ENCODE peak calls at places on chromosomes 13 and 19, in seven cellular contexts. F is mesendoderm; Q is fibroblast of the aortic adventitia; L is CD8-positive, alpha-beta T cell; E is BE2C; W is left lung; X is thoracic aorta. Y is an unnamed sample.

GRCh38 chr19:33510728-33511255 is 10.8 kb downstream of the PEPD start:
- DNase-seq in X (no peak), L (no peak), W (no peak), E (no peak), F (no peak), Q (no peak), Y (no peak)

GRCh38 chr13:44109986-44110640 is 230.4 kb downstream of the LACC1 start:
- DNase-seq in Q (no peak), L (no peak), W (no peak), X (no peak), E (no peak), F (no peak), Y (no peak)

GRCh38 chr19:55486971-55487883 is 1.0 kb upstream of the SSC5D start:
- DNase-seq in W (peak; percentile 87), E (peak; percentile 58), Q (peak; percentile 96), F (peak; percentile 80), L (no peak), X (no peak), Y (peak; percentile 92)

GRCh38 chr19:28840891-28841290 is 372.1 kb downstream of the UQCRFS1 start:
- DNase-seq in W (no peak), E (no peak), Q (no peak), L (no peak), X (no peak), F (peak; percentile 73), Y (no peak)

GRCh38 chr13:114149774-114150740 is 17.6 kb upstream of the RASA3 start:
- DNase-seq in F (no peak), Q (no peak), L (no peak), E (no peak), W (no peak), X (no peak), Y (no peak)

GRCh38 chr19:17522988-17523872 is 11.8 kb downstream of the PGLS start:
- DNase-seq in L (peak; percentile 60), X (no peak), W (peak; percentile 86), E (no peak), F (no peak), Q (no peak), Y (no peak)

GRCh38 chr13:46182491-46182877 is 507 bp upstream of the LCP1 start:
- DNase-seq in E (no peak), W (no peak), L (no peak), Q (no peak), X (no peak), F (no peak), Y (no peak)

GRCh38 chr13:99975626-99976025 is 4.1 kb upstream of the ZIC5 start:
- DNase-seq in E (no peak), L (no peak), W (no peak), F (no peak), Q (no peak), X (no peak), Y (no peak)

GRCh38 chr19:29876414-29876813 is 64.6 kb downstream of the CCNE1 start:
- DNase-seq in X (no peak), L (no peak), Q (no peak), W (no peak), F (no peak), E (no peak), Y (no peak)

GRCh38 chr19:49395581-49396407 is 7.7 kb downstream of the KASH5 start:
- DNase-seq in X (no peak), Q (no peak), F (no peak), L (no peak), W (peak; percentile 74), E (no peak), Y (no peak)

GRCh38 chr13:110466261-110466660 is 95.3 kb downstream of the RAB20 start:
- DNase-seq in E (no peak), W (no peak), L (no peak), Q (no peak), F (no peak), X (no peak), Y (no peak)

GRCh38 chr19:37907735-37908066 is 693 bp downstream of the SIPA1L3 start:
- DNase-seq in W (no peak), Q (no peak), L (no peak), F (no peak), X (no peak), E (no peak), Y (no peak)

GRCh38 chr13:31201341-31202024 is 1.7 kb downstream of the B3GLCT start:
- DNase-seq in E (peak; percentile 47), F (no peak), W (no peak), L (no peak), X (no peak), Q (peak; percentile 53), Y (peak; percentile 45)

GRCh38 chr19:13574933-13575332 is 68.7 kb upstream of the CACNA1A start:
- DNase-seq in L (no peak), X (no peak), F (peak; percentile 36), E (peak; percentile 20), Q (peak; percentile 21), W (no peak), Y (no peak)

GRCh38 chr13:53941588-53942190 is 913.1 kb downstream of the OLFM4 start:
- DNase-seq in E (no peak), W (no peak), F (peak; percentile 74), L (no peak), X (no peak), Q (no peak), Y (no peak)

GRCh38 chr19:55691561-55692481 is 16.8 kb downstream of the EPN1 start:
- DNase-seq in X (no peak), E (no peak), L (no peak), Q (no peak), F (no peak), W (peak; percentile 19), Y (no peak)

GRCh38 chr19:4575978-4576933 is 16.8 kb upstream of the SEMA6B start:
- DNase-seq in W (peak; percentile 63), Q (peak; percentile 60), L (peak; percentile 62), F (peak; percentile 81), E (peak; percentile 84), X (no peak), Y (peak; percentile 87)

GRCh38 chr13:97030705-97031452 is 36.6 kb upstream of the OXGR1 start:
- DNase-seq in F (peak; percentile 67), X (no peak), Q (peak; percentile 62), W (no peak), L (no peak), E (peak; percentile 30), Y (peak; percentile 56)

GRCh38 chr19:40608957-40609356 is 7.8 kb downstream of the LTBP4 start:
- DNase-seq in F (no peak), E (no peak), W (no peak), X (no peak), Q (no peak), L (no peak), Y (no peak)

GRCh38 chr19:40609561-40610395 is 8.6 kb downstream of the LTBP4 start:
- DNase-seq in L (peak; percentile 74), W (peak; percentile 96), F (peak; percentile 95), Q (peak; percentile 73), X (peak; percentile 75), E (peak; percentile 90), Y (peak; percentile 91)

GRCh38 chr19:40610396-40611064 is 9.4 kb downstream of the LTBP4 start:
- DNase-seq in F (no peak), X (no peak), Q (no peak), E (peak; percentile 67), L (peak; percentile 75), W (peak; percentile 70), Y (no peak)

GRCh38 chr19:40607311-40607871 is 6.2 kb downstream of the LTBP4 start:
- DNase-seq in F (no peak), L (no peak), W (no peak), X (no peak), E (no peak), Q (no peak), Y (no peak)

DNA sequence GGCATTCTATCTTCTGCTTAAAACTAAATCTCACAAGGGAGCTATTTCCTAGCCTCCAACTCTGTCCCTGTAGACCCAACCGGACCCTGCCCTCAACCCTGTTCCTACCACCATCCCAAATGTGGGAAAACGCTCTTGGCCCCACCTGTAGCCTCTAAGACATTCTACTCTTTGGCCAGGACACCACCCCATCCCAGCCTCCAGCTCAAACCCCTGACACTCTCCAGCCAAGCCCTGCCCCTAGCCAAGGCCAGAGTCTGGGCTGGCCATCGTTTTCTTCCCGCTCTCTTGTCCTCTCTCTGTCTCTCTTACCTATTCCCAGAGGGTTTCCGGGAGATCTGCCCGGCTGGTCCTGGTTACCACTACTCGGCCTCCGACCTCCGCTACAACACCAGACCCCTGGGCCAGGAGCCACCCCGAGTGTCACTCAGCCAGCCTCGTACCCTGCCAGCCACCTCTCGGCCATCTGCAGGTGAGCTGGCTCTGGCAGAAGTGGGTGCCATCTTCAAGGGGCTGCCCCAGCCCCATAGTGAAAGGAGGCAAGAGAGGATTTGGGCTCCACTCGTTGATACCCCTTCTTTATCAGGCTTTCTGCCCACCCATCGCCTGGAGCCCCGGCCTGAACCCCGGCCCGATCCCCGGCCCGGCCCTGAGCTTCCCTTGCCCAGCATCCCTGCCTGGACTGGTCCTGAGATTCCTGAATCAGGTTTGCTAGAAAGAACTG is 6.9 kb downstream of the LTBP4 start:
- DNase-seq in E (no peak), X (no peak), L (no peak), Q (no peak), F (no peak), W (no peak), Y (no peak)
- H3K4me3 ChIP-seq in E (no peak overlapping the region), X (no peak overlapping the region), L (no peak overlapping the region), Q (no peak overlapping the region), F (no peak overlapping the region), W (no peak overlapping the region), Y (no peak overlapping the region)

GRCh38 chr19:5690955-5691204 is 785 bp downstream of the RPL36 start:
- DNase-seq in F (no peak), L (no peak), Q (no peak), W (no peak), E (no peak), X (no peak), Y (no peak)
- H3K4me3 ChIP-seq in F (peak overlapping the region; percentile 50), L (peak overlapping the region; percentile 96), Q (peak overlapping the region; percentile 93), W (peak overlapping the region; percentile 60), E (peak overlapping the region; percentile 96), X (peak overlapping the region; percentile 85), Y (peak overlapping the region; percentile 95)

DNA sequence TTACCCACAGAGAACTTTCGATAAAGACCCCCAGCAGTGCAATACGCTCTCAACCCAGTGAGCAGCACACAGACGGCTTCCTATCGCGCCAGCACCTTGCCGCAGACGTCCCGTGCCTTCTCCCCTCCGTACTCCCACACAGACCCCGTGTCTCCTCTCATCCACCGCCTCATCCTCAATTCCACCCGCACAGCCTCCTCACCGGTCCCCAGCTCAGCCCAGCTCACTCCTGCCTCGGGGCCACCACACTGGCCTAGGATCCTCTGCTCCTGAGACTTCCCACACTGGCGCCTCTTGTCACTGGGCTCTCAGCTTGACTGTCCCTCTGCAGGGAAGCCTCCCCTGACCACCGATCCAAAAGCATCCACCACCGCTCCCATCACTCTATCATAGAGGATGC is 9.0 kb downstream of the MLLT1 start:
- DNase-seq in L (no peak), E (no peak), W (no peak), F (no peak), Q (no peak), X (no peak), Y (no peak)
- H3K4me3 ChIP-seq in L (no peak overlapping the region), E (no peak overlapping the region), W (no peak overlapping the region), F (no peak overlapping the region), Q (peak overlapping the region; percentile 13), X (peak overlapping the region; percentile 64), Y (no peak overlapping the region)

DNA sequence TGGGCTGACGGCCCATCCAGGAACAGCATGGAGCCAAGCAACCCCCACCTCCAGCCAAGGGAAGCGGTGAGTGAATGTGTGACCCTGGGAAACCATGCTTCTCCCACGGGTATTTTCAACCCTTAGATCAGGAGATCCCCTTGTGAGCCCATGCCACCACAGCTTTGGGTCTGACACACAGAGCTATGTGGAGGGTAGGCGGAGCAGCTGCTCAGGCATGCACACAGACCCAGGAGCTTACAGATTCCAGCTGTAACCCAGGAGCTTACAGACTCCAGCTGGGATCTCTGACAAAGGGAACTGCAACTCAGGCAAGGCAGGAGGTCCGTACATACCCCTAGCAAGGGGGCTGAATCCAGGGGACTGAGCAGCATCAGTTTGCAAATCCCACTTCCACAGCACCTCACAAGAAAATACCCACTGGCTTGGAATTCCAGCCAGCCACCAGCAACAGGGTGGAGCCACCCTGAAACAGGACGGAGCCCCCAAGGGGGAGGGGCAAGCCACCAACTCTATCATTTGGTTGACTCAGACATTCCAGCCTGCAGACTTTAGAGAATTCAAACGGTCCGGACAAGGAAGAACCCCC is 40.8 kb upstream of the RFXAP start:
- DNase-seq in W (no peak), Q (peak; percentile 23), E (no peak), X (no peak), F (peak; percentile 93), L (no peak), Y (peak; percentile 80)
- H3K4me3 ChIP-seq in W (no peak overlapping the region), Q (no peak overlapping the region), E (no peak overlapping the region), X (no peak overlapping the region), F (no peak overlapping the region), L (no peak overlapping the region), Y (peak overlapping the region; percentile 48)

Y was measured in SJCRH30.